ENCODE peak calls at places on chromosomes 7 and 10, in eight cellular contexts. U, P, F, L, K, D, G and Y are unnamed samples.

GRCh38 chr10:103714232-103714891 is 141.0 kb downstream of the SH3PXD2A start:
- DNase-seq in U (no peak), P (peak; percentile 34), F (no peak), L (no peak), K (no peak), D (no peak), G (no peak), Y (no peak)

GRCh38 chr7:155887174-155887525 is 74.9 kb upstream of the SHH start:
- DNase-seq in U (no peak), P (peak; percentile 19), F (no peak), L (no peak), K (no peak), D (no peak), G (no peak), Y (no peak)

GRCh38 chr7:112182749-112183148 is 23.4 kb downstream of the DOCK4 start:
- DNase-seq in U (no peak), P (peak; percentile 60), F (no peak), L (no peak), K (no peak), D (no peak), G (peak; percentile 52), Y (no peak)

GRCh38 chr7:139570626-139571025 is 47.1 kb downstream of the CLEC2L start:
- DNase-seq in U (no peak), P (no peak), F (no peak), L (no peak), K (no peak), D (no peak), G (no peak), Y (no peak)

GRCh38 chr7:123191132-123191531 is 8.6 kb downstream of the SLC13A1 start:
- DNase-seq in U (no peak), P (no peak), F (no peak), L (no peak), K (peak; percentile 25), D (no peak), G (no peak), Y (peak; percentile 78)

GRCh38 chr10:48205918-48206317 is 68.6 kb downstream of the FRMPD2 start:
- DNase-seq in U (no peak), P (no peak), F (no peak), L (no peak), K (no peak), D (no peak), G (no peak), Y (no peak)

GRCh38 chr10:78442836-78443550 is 409.3 kb downstream of the RPS24 start:
- DNase-seq in U (no peak), P (no peak), F (no peak), L (no peak), K (no peak), D (no peak), G (no peak), Y (no peak)

GRCh38 chr7:91496251-91496820 is 232.1 kb downstream of the FZD1 start:
- DNase-seq in U (no peak), P (no peak), F (no peak), L (no peak), K (no peak), D (no peak), G (no peak), Y (no peak)

GRCh38 chr7:99268361-99268908 is 4.2 kb upstream of the MYH16 start:
- DNase-seq in U (no peak), P (no peak), F (no peak), L (no peak), K (no peak), D (no peak), G (no peak), Y (no peak)

GRCh38 chr7:100603697-100604077 is 1.5 kb downstream of the PCOLCE start:
- DNase-seq in U (no peak), P (no peak), F (no peak), L (no peak), K (no peak), D (no peak), G (no peak), Y (no peak)

GRCh38 chr7:108211382-108212201 is 81.4 kb upstream of the LAMB4 start:
- DNase-seq in U (no peak), P (no peak), F (peak; percentile 39), L (no peak), K (peak; percentile 97), D (no peak), G (no peak), Y (peak; percentile 12)

GRCh38 chr7:132882714-132883428 is 199.0 kb downstream of the CHCHD3 start:
- DNase-seq in U (no peak), P (no peak), F (no peak), L (no peak), K (no peak), D (peak; percentile 1), G (no peak), Y (no peak)

GRCh38 chr10:3169271-3169670 is 3.3 kb downstream of the PITRM1 start:
- DNase-seq in U (no peak), P (no peak), F (no peak), L (no peak), K (no peak), D (no peak), G (peak; percentile 55), Y (peak; percentile 33)

GRCh38 chr10:37844644-37845043 is 12.8 kb downstream of the ZNF248 start:
- DNase-seq in U (no peak), P (no peak), F (no peak), L (no peak), K (no peak), D (no peak), G (no peak), Y (no peak)

GRCh38 chr7:25314729-25315267 is 86.5 kb upstream of the NPVF start:
- DNase-seq in U (no peak), P (no peak), F (no peak), L (no peak), K (no peak), D (no peak), G (no peak), Y (no peak)

GRCh38 chr7:42550706-42551470 is 313.9 kb upstream of the GLI3 start:
- DNase-seq in U (no peak), P (no peak), F (no peak), L (no peak), K (no peak), D (no peak), G (no peak), Y (no peak)

GRCh38 chr10:69911571-69912528 is 110.1 kb downstream of the COL13A1 start:
- DNase-seq in U (no peak), P (peak; percentile 66), F (no peak), L (no peak), K (no peak), D (no peak), G (no peak), Y (no peak)

GRCh38 chr7:32905175-32905662 is 13.7 kb upstream of the KBTBD2 start:
- DNase-seq in U (no peak), P (no peak), F (peak; percentile 42), L (peak; percentile 73), K (peak; percentile 56), D (peak; percentile 46), G (no peak), Y (peak; percentile 60)

GRCh38 chr7:101882595-101883564 is 65.5 kb downstream of the CUX1 start:
- DNase-seq in U (peak; percentile 22), P (peak; percentile 91), F (peak; percentile 98), L (no peak), K (no peak), D (no peak), G (peak; percentile 90), Y (peak; percentile 97)
- H3K4me1 ChIP-seq in U (peaks cover 48% of the 10 kb centered on the region), P (peaks cover 73% of the 10 kb centered on the region), F (peaks cover 53% of the 10 kb centered on the region), L (peaks cover 28% of the 10 kb centered on the region), K (peaks cover 23% of the 10 kb centered on the region), D (peaks cover 37% of the 10 kb centered on the region), G (peaks cover 23% of the 10 kb centered on the region), Y (peaks cover 43% of the 10 kb centered on the region)

GRCh38 chr10:129870926-129871660 is 93.0 kb downstream of the EBF3 start:
- DNase-seq in U (no peak), P (peak; percentile 56), F (no peak), L (no peak), K (no peak), D (no peak), G (no peak), Y (no peak)
- H3K4me3 ChIP-seq in U (no peak overlapping the region), P (no peak overlapping the region), F (no peak overlapping the region), L (no peak overlapping the region), K (no peak overlapping the region), D (no peak overlapping the region), G (no peak overlapping the region), Y (no peak overlapping the region)

DNA sequence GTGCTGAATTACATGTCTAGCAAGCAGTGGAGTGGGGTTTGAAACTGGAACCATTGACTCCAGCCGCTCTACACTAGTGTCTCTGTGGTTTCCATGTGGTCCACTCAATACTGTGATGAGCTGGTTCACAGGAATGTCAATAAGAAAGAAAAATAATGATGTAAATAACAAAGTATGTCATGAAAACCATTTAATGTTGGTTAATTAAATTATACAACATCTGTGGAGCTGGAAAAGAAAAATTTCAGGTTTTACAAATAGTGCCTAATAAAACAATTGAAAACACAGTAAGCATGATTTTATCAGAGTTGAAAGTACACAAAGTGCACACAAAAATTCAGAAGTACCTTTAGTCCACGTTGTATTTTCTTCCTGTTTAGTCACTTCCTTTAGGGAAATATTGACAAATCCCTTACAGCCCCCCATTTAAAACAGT is 28.7 kb upstream of the NAMPT start:
- DNase-seq in U (no peak), P (no peak), F (no peak), L (no peak), K (no peak), D (no peak), G (no peak), Y (peak; percentile 84)
- H3K27ac ChIP-seq in U (no peak overlapping the region), P (no peak overlapping the region), F (no peak overlapping the region), L (no peak overlapping the region), K (no peak overlapping the region), D (no peak overlapping the region), G (no peak overlapping the region), Y (peak overlapping the region; percentile 88)

GRCh38 chr7:3008386-3008785 is 35.3 kb downstream of the CARD11 start:
- DNase-seq in U (no peak), P (no peak), F (no peak), L (no peak), K (no peak), D (no peak), G (no peak), Y (no peak)
- H3K4me1 ChIP-seq in U (no peaks in the 10 kb centered on the region), P (no peaks in the 10 kb centered on the region), F (no peaks in the 10 kb centered on the region), L (peaks cover 61% of the 10 kb centered on the region), K (peaks cover 4% of the 10 kb centered on the region), D (peaks cover 49% of the 10 kb centered on the region), G (no peaks in the 10 kb centered on the region), Y (peaks cover 10% of the 10 kb centered on the region)